ENCODE peak calls at places on chromosomes 5 and 9, in five cellular contexts. U, O, Y, I and M are unnamed samples.

GRCh38 chr5:94761786-94762185 is 143.3 kb downstream of the SLF1 start:
- DNase-seq in U (no peak), O (no peak), Y (no peak), I (no peak), M (no peak)

GRCh38 chr5:157581870-157582269 is 6.3 kb upstream of the ADAM19 start:
- DNase-seq in U (no peak), O (no peak), Y (no peak), I (no peak), M (no peak)

GRCh38 chr5:119347574-119347973 is 8.2 kb upstream of the TNFAIP8 start:
- DNase-seq in U (no peak), O (no peak), Y (no peak), I (no peak), M (no peak)

GRCh38 chr9:99820330-99821186 is 1.1 kb upstream of the NR4A3 start:
- DNase-seq in U (peak; percentile 75), O (peak; percentile 91), Y (peak; percentile 84), I (peak; percentile 39), M (peak; percentile 78)

GRCh38 chr9:120436937-120437592 is 142.9 kb downstream of the CDK5RAP2 start:
- DNase-seq in U (no peak), O (peak; percentile 71), Y (peak; percentile 72), I (no peak), M (peak; percentile 67)

GRCh38 chr5:44997506-44997905 is 188.8 kb downstream of the MRPS30 start:
- DNase-seq in U (no peak), O (no peak), Y (no peak), I (peak; percentile 30), M (no peak)

GRCh38 chr5:129244478-129244877 is 149.9 kb downstream of the ISOC1 start:
- DNase-seq in U (peak; percentile 20), O (no peak), Y (peak; percentile 82), I (no peak), M (no peak)

GRCh38 chr5:15600035-15600434 is 100.1 kb downstream of the FBXL7 start:
- DNase-seq in U (peak; percentile 87), O (no peak), Y (peak; percentile 72), I (no peak), M (no peak)

GRCh38 chr5:132962429-132962928 is 955 bp downstream of the AFF4 start:
- DNase-seq in U (peak; percentile 77), O (no peak), Y (peak; percentile 83), I (peak; percentile 37), M (no peak)

GRCh38 chr9:4242239-4242638 is 57.6 kb downstream of the GLIS3 start:
- DNase-seq in U (no peak), O (no peak), Y (no peak), I (no peak), M (no peak)

GRCh38 chr5:25006734-25007133 is 362.0 kb upstream of the CDH10 start:
- DNase-seq in U (peak; percentile 68), O (no peak), Y (no peak), I (peak; percentile 84), M (no peak)

GRCh38 chr5:26622947-26623346 is 415.4 kb downstream of the CDH9 start:
- DNase-seq in U (no peak), O (no peak), Y (no peak), I (no peak), M (no peak)

GRCh38 chr9:122389799-122390481 is 19.1 kb downstream of the PTGS1 start:
- DNase-seq in U (peak; percentile 48), O (no peak), Y (no peak), I (peak; percentile 47), M (no peak)

GRCh38 chr5:1448511-1449011 is 3.3 kb upstream of the SLC6A3 start:
- DNase-seq in U (no peak), O (peak; percentile 43), Y (no peak), I (no peak), M (peak; percentile 4)

GRCh38 chr5:1447772-1448361 is 2.6 kb upstream of the SLC6A3 start:
- DNase-seq in U (no peak), O (peak; percentile 39), Y (no peak), I (no peak), M (peak; percentile 14)

GRCh38 chr5:1449081-1449630 is 3.9 kb upstream of the SLC6A3 start:
- DNase-seq in U (no peak), O (peak; percentile 15), Y (no peak), I (no peak), M (no peak)

GRCh38 chr5:1453613-1454012 is 8.4 kb upstream of the SLC6A3 start:
- DNase-seq in U (no peak), O (no peak), Y (no peak), I (no peak), M (no peak)
- H3K9me3 ChIP-seq in U (no peaks in the 10 kb centered on the region), O (no peaks in the 10 kb centered on the region), Y (no peaks in the 10 kb centered on the region), I (peaks cover 36% of the 10 kb centered on the region), M (peaks cover 57% of the 10 kb centered on the region)

GRCh38 chr5:76561247-76561891 is 61.8 kb downstream of the F2RL2 start:
- DNase-seq in U (no peak), O (no peak), Y (no peak), I (no peak), M (no peak)

GRCh38 chr5:76555114-76555513 is 68.1 kb downstream of the F2RL2 start:
- DNase-seq in U (no peak), O (no peak), Y (no peak), I (no peak), M (no peak)

GRCh38 chr5:76556511-76557221 is 66.5 kb downstream of the F2RL2 start:
- DNase-seq in U (no peak), O (no peak), Y (no peak), I (no peak), M (no peak)

DNA sequence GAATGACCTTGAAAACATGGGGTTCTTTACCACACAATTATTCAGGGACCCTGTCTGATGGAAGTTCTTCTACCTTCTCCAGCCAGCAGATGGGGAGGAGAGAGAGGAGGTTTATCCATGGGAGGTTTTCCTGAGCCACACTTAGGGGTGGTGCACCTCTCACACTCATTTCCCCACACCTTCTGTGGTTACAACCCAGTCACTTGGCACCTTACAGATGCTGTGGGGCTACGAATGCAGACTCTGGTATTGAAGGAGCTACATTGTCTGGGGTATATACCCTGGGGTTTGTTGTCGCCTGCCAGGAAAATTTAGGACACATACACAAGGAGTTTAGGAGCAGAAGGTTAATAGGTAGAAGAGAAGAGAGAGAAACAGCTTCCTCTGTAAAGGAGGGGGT is 67.5 kb downstream of the F2RL2 start:
- DNase-seq in U (no peak), O (no peak), Y (no peak), I (no peak), M (no peak)
- TF ChIP-seq CTCF in U (no peak), O (no peak), Y (no peak), I (no peak), M (no peak)

DNA sequence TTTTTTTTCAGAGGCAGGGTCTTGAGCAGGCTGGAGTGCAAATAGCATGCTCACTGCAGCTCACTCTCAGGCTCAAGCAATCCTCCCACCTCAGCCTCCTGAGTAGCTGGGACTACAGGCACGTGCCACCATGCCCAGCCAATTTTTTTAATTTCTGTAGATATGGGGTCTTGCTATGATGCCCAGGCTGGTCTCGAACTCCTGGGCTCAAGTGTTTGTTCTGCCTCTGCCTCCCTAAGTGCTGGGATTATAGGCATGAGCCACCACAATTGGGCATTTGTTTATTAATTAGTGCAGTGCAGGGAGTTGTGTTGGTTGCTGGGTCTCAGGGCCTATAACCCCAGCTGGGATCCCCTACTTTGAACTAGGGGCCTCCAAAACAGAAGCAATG is 47.0 kb downstream of the CXXC5 start:
- DNase-seq in U (no peak), O (no peak), Y (no peak), I (no peak), M (no peak)
- H3K4me1 ChIP-seq in U (peaks cover 18% of the 10 kb centered on the region), O (peaks cover 4% of the 10 kb centered on the region), Y (peaks cover 46% of the 10 kb centered on the region), I (peaks cover 13% of the 10 kb centered on the region), M (peaks cover 23% of the 10 kb centered on the region)

DNA sequence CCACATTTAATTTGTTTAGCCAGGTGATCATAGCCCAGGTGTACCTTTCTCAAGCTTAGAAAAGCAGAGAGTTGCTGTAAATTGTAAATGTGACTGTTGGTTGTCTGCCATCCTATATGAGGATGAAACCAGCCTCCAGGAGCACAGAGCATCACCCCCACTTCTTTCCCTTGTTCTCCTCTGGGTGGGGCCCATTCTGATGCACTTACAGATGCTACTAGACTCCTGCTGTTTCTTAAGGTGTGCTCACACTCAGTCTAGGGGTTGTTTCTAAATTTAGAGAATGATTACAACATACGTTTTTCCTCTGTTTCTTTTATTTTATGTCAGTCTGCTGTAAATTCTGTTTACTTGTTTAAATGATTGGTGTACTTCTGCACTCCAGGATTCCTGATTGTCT is 10.5 kb downstream of the PTCD2 start:
- DNase-seq in U (no peak), O (no peak), Y (no peak), I (no peak), M (no peak)
- H3K9me3 ChIP-seq in U (no peaks in the 10 kb centered on the region), O (no peaks in the 10 kb centered on the region), Y (no peaks in the 10 kb centered on the region), I (no peaks in the 10 kb centered on the region), M (no peaks in the 10 kb centered on the region)